ENCODE peak calls at places on chromosomes 2 and 18, in ten cellular contexts. One of them, this sample, is unnamed. For H3K9me3, the result is how much of the 10 kb centered on the place peaks cover.

GRCh38 chr18:80232710-80233109 is 14.6 kb downstream of the PARD6G start:
- DNase-seq in naive thymus-derived CD4-positive, alpha-beta T cell: no peak
- DNase-seq in adipocyte: no peak
- DNase-seq in A673: no peak
- DNase-seq in CD8-positive, alpha-beta memory T cell: no peak
- DNase-seq in suprapubic skin: no peak
- DNase-seq in aorta: no peak
- DNase-seq in SJSA1: no peak
- DNase-seq in breast epithelium: no peak
- DNase-seq in heart right ventricle: no peak
- DNase-seq in this sample: no peak

GRCh38 chr18:78196280-78196679 is 783.3 kb upstream of the SALL3 start:
- DNase-seq in naive thymus-derived CD4-positive, alpha-beta T cell: no peak
- DNase-seq in adipocyte: no peak
- DNase-seq in A673: no peak
- DNase-seq in CD8-positive, alpha-beta memory T cell: no peak
- DNase-seq in suprapubic skin: no peak
- DNase-seq in aorta: no peak
- DNase-seq in SJSA1: no peak
- DNase-seq in breast epithelium: no peak
- DNase-seq in heart right ventricle: no peak
- DNase-seq in this sample: no peak

GRCh38 chr18:79852561-79853302 is 55.0 kb downstream of the KCNG2 start:
- DNase-seq in naive thymus-derived CD4-positive, alpha-beta T cell: no peak
- DNase-seq in adipocyte: no peak
- DNase-seq in A673: no peak
- DNase-seq in CD8-positive, alpha-beta memory T cell: no peak
- DNase-seq in suprapubic skin: no peak
- DNase-seq in aorta: peak
- DNase-seq in SJSA1: peak
- DNase-seq in breast epithelium: no peak
- DNase-seq in heart right ventricle: no peak
- DNase-seq in this sample: no peak

GRCh38 chr2:69169990-69170389 is 157.0 kb downstream of the ANTXR1 start:
- DNase-seq in naive thymus-derived CD4-positive, alpha-beta T cell: no peak
- DNase-seq in adipocyte: no peak
- DNase-seq in A673: no peak
- DNase-seq in CD8-positive, alpha-beta memory T cell: no peak
- DNase-seq in suprapubic skin: no peak
- DNase-seq in aorta: no peak
- DNase-seq in SJSA1: no peak
- DNase-seq in breast epithelium: no peak
- DNase-seq in heart right ventricle: no peak
- DNase-seq in this sample: no peak

GRCh38 chr18:13264091-13264777 is 45.7 kb downstream of the LDLRAD4 start:
- DNase-seq in naive thymus-derived CD4-positive, alpha-beta T cell: no peak
- DNase-seq in adipocyte: no peak
- DNase-seq in A673: no peak
- DNase-seq in CD8-positive, alpha-beta memory T cell: no peak
- DNase-seq in suprapubic skin: no peak
- DNase-seq in aorta: no peak
- DNase-seq in SJSA1: peak
- DNase-seq in breast epithelium: no peak
- DNase-seq in heart right ventricle: peak
- DNase-seq in this sample: no peak

GRCh38 chr2:25534455-25534854 is 138.9 kb downstream of the DTNB start:
- DNase-seq in naive thymus-derived CD4-positive, alpha-beta T cell: no peak
- DNase-seq in adipocyte: no peak
- DNase-seq in A673: no peak
- DNase-seq in CD8-positive, alpha-beta memory T cell: no peak
- DNase-seq in suprapubic skin: no peak
- DNase-seq in aorta: no peak
- DNase-seq in SJSA1: no peak
- DNase-seq in breast epithelium: no peak
- DNase-seq in heart right ventricle: no peak
- DNase-seq in this sample: no peak

GRCh38 chr2:25274868-25275574 is 66.7 kb downstream of the DNMT3A start:
- DNase-seq in naive thymus-derived CD4-positive, alpha-beta T cell: peak
- DNase-seq in adipocyte: no peak
- DNase-seq in A673: no peak
- DNase-seq in CD8-positive, alpha-beta memory T cell: peak
- DNase-seq in suprapubic skin: no peak
- DNase-seq in aorta: peak
- DNase-seq in SJSA1: no peak
- DNase-seq in breast epithelium: no peak
- DNase-seq in heart right ventricle: peak
- DNase-seq in this sample: peak

GRCh38 chr2:98282109-98282508 is 64.1 kb upstream of the CNGA3 start:
- DNase-seq in naive thymus-derived CD4-positive, alpha-beta T cell: no peak
- DNase-seq in adipocyte: no peak
- DNase-seq in A673: no peak
- DNase-seq in CD8-positive, alpha-beta memory T cell: no peak
- DNase-seq in suprapubic skin: no peak
- DNase-seq in aorta: no peak
- DNase-seq in SJSA1: no peak
- DNase-seq in breast epithelium: no peak
- DNase-seq in heart right ventricle: no peak
- DNase-seq in this sample: no peak

GRCh38 chr2:58700621-58701020 is 459.5 kb upstream of the FANCL start:
- DNase-seq in naive thymus-derived CD4-positive, alpha-beta T cell: no peak
- DNase-seq in adipocyte: no peak
- DNase-seq in A673: no peak
- DNase-seq in CD8-positive, alpha-beta memory T cell: no peak
- DNase-seq in suprapubic skin: no peak
- DNase-seq in aorta: no peak
- DNase-seq in SJSA1: no peak
- DNase-seq in breast epithelium: no peak
- DNase-seq in heart right ventricle: no peak
- DNase-seq in this sample: no peak

GRCh38 chr2:209322905-209323517 is 100.8 kb upstream of the MAP2 start:
- DNase-seq in naive thymus-derived CD4-positive, alpha-beta T cell: no peak
- DNase-seq in adipocyte: no peak
- DNase-seq in A673: no peak
- DNase-seq in CD8-positive, alpha-beta memory T cell: no peak
- DNase-seq in suprapubic skin: no peak
- DNase-seq in aorta: no peak
- DNase-seq in SJSA1: no peak
- DNase-seq in breast epithelium: no peak
- DNase-seq in heart right ventricle: no peak
- DNase-seq in this sample: no peak

GRCh38 chr2:127149384-127149783 is 42.4 kb upstream of the BIN1 start:
- DNase-seq in naive thymus-derived CD4-positive, alpha-beta T cell: no peak
- DNase-seq in adipocyte: peak
- DNase-seq in A673: peak
- DNase-seq in CD8-positive, alpha-beta memory T cell: no peak
- DNase-seq in suprapubic skin: no peak
- DNase-seq in aorta: no peak
- DNase-seq in SJSA1: no peak
- DNase-seq in breast epithelium: no peak
- DNase-seq in heart right ventricle: no peak
- DNase-seq in this sample: no peak

GRCh38 chr2:25697559-25698341 is 24.4 kb upstream of the DTNB start:
- DNase-seq in naive thymus-derived CD4-positive, alpha-beta T cell: no peak
- DNase-seq in adipocyte: peak
- DNase-seq in A673: no peak
- DNase-seq in CD8-positive, alpha-beta memory T cell: no peak
- DNase-seq in suprapubic skin: peak
- DNase-seq in aorta: no peak
- DNase-seq in SJSA1: no peak
- DNase-seq in breast epithelium: no peak
- DNase-seq in heart right ventricle: no peak
- DNase-seq in this sample: no peak

DNA sequence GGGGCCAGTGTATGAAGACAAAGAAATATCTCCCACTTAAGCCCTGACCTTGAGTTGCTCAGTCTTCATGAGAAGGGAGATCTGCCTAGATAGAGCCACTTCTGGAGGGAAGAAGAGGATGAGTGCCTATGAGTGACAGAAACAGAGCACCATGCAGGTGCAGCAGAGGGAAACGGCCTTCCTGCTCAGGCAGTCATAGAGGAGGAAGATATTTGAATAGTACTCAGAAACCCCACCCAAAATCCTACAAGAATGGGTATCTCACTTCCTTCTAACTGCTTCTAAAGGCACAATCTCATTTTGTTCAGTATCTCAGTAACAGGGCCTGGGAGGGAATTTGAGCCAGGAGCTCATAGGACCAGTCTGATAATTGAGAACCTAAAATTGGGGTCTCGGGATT is 339.3 kb downstream of the ALK start:
- DNase-seq in naive thymus-derived CD4-positive, alpha-beta T cell: no peak
- DNase-seq in adipocyte: no peak
- DNase-seq in A673: no peak
- DNase-seq in CD8-positive, alpha-beta memory T cell: no peak
- DNase-seq in suprapubic skin: no peak
- DNase-seq in aorta: no peak
- DNase-seq in SJSA1: no peak
- DNase-seq in breast epithelium: no peak
- DNase-seq in heart right ventricle: no peak
- DNase-seq in this sample: no peak
- H3K9me3 ChIP-seq in naive thymus-derived CD4-positive, alpha-beta T cell: under half
- H3K9me3 ChIP-seq in adipocyte: under half
- H3K9me3 ChIP-seq in A673: under half
- H3K9me3 ChIP-seq in CD8-positive, alpha-beta memory T cell: under half
- H3K9me3 ChIP-seq in suprapubic skin: under half
- H3K9me3 ChIP-seq in aorta: under half
- H3K9me3 ChIP-seq in SJSA1: under half
- H3K9me3 ChIP-seq in breast epithelium: under half
- H3K9me3 ChIP-seq in heart right ventricle: under half
- H3K9me3 ChIP-seq in this sample: under half

DNA sequence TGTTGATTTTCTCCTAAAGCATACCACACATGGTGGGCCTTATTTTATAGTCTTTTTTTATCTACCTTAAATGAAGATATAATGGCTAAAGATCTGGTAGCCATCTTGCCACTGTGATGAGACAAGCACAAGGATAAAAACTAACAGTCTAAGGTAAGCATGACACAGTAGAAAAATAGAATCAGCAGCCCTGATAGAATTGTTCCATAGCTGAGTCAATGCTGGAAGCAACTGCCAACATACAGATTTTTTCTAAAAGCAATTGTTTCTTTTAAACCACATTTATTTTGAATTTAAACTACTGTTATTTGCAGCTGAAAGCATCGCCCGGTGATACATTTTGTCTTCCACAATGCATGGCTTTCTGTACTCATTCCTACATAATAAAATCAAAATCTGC is 1091.5 kb upstream of the CHAC2 start:
- DNase-seq in naive thymus-derived CD4-positive, alpha-beta T cell: no peak
- DNase-seq in adipocyte: peak
- DNase-seq in A673: no peak
- DNase-seq in CD8-positive, alpha-beta memory T cell: no peak
- DNase-seq in suprapubic skin: no peak
- DNase-seq in aorta: no peak
- DNase-seq in SJSA1: no peak
- DNase-seq in breast epithelium: no peak
- DNase-seq in heart right ventricle: no peak
- DNase-seq in this sample: no peak
- H3K9me3 ChIP-seq in naive thymus-derived CD4-positive, alpha-beta T cell: under half
- H3K9me3 ChIP-seq in adipocyte: under half
- H3K9me3 ChIP-seq in A673: under half
- H3K9me3 ChIP-seq in CD8-positive, alpha-beta memory T cell: under half
- H3K9me3 ChIP-seq in suprapubic skin: under half
- H3K9me3 ChIP-seq in aorta: under half
- H3K9me3 ChIP-seq in SJSA1: under half
- H3K9me3 ChIP-seq in breast epithelium: under half
- H3K9me3 ChIP-seq in heart right ventricle: under half
- H3K9me3 ChIP-seq in this sample: under half

GRCh38 chr18:4292696-4293095 is 162.4 kb downstream of the DLGAP1 start:
- DNase-seq in naive thymus-derived CD4-positive, alpha-beta T cell: no peak
- DNase-seq in adipocyte: no peak
- DNase-seq in A673: no peak
- DNase-seq in CD8-positive, alpha-beta memory T cell: no peak
- DNase-seq in suprapubic skin: no peak
- DNase-seq in aorta: no peak
- DNase-seq in SJSA1: no peak
- DNase-seq in breast epithelium: no peak
- DNase-seq in heart right ventricle: no peak
- DNase-seq in this sample: no peak
- H3K9me3 ChIP-seq in naive thymus-derived CD4-positive, alpha-beta T cell: under half
- H3K9me3 ChIP-seq in adipocyte: under half
- H3K9me3 ChIP-seq in A673: under half
- H3K9me3 ChIP-seq in CD8-positive, alpha-beta memory T cell: under half
- H3K9me3 ChIP-seq in suprapubic skin: under half
- H3K9me3 ChIP-seq in aorta: under half
- H3K9me3 ChIP-seq in SJSA1: under half
- H3K9me3 ChIP-seq in breast epithelium: under half
- H3K9me3 ChIP-seq in heart right ventricle: under half
- H3K9me3 ChIP-seq in this sample: under half

GRCh38 chr2:239593965-239594771 is 193.3 kb upstream of the HDAC4 start:
- DNase-seq in naive thymus-derived CD4-positive, alpha-beta T cell: no peak
- DNase-seq in adipocyte: no peak
- DNase-seq in A673: no peak
- DNase-seq in CD8-positive, alpha-beta memory T cell: peak
- DNase-seq in suprapubic skin: peak
- DNase-seq in aorta: peak
- DNase-seq in SJSA1: no peak
- DNase-seq in breast epithelium: peak
- DNase-seq in heart right ventricle: no peak
- DNase-seq in this sample: no peak
- H3K9me3 ChIP-seq in naive thymus-derived CD4-positive, alpha-beta T cell: under half
- H3K9me3 ChIP-seq in adipocyte: under half
- H3K9me3 ChIP-seq in A673: under half
- H3K9me3 ChIP-seq in CD8-positive, alpha-beta memory T cell: under half
- H3K9me3 ChIP-seq in suprapubic skin: under half
- H3K9me3 ChIP-seq in aorta: under half
- H3K9me3 ChIP-seq in SJSA1: under half
- H3K9me3 ChIP-seq in breast epithelium: under half
- H3K9me3 ChIP-seq in heart right ventricle: under half
- H3K9me3 ChIP-seq in this sample: under half

GRCh38 chr2:89767581-89768435 is 1076.3 kb downstream of the RPIA start:
- DNase-seq in naive thymus-derived CD4-positive, alpha-beta T cell: no peak
- DNase-seq in adipocyte: no peak
- DNase-seq in A673: peak
- DNase-seq in CD8-positive, alpha-beta memory T cell: peak
- DNase-seq in suprapubic skin: peak
- DNase-seq in aorta: peak
- DNase-seq in SJSA1: peak
- DNase-seq in breast epithelium: peak
- DNase-seq in heart right ventricle: peak
- DNase-seq in this sample: no peak
- H3K9me3 ChIP-seq in naive thymus-derived CD4-positive, alpha-beta T cell: under half
- H3K9me3 ChIP-seq in adipocyte: under half
- H3K9me3 ChIP-seq in A673: under half
- H3K9me3 ChIP-seq in CD8-positive, alpha-beta memory T cell: under half
- H3K9me3 ChIP-seq in suprapubic skin: under half
- H3K9me3 ChIP-seq in aorta: under half
- H3K9me3 ChIP-seq in SJSA1: under half
- H3K9me3 ChIP-seq in breast epithelium: under half
- H3K9me3 ChIP-seq in heart right ventricle: under half
- H3K9me3 ChIP-seq in this sample: under half

This sample was measured in T-helper 17 cell.